ENCODE peak calls at places on chromosome 17, in ten cellular contexts. Z, G, J, E, T, V, L, X, C and W are unnamed samples.

GRCh38 chr17:80926601-80927250 is 64.9 kb upstream of the CHMP6 start:
- DNase-seq in Z (no peak), G (no peak), J (no peak), E (no peak), T (no peak), V (no peak), L (no peak), X (no peak), C (no peak), W (no peak)

GRCh38 chr17:81035389-81036127 is 607 bp downstream of the BAIAP2 start:
- DNase-seq in Z (no peak), G (peak), J (peak), E (no peak), T (no peak), V (peak), L (no peak), X (no peak), C (peak), W (peak)

GRCh38 chr17:47324224-47325020 is 667 bp downstream of the EFCAB13 start:
- DNase-seq in Z (peak), G (peak), J (peak), E (peak), T (no peak), V (peak), L (no peak), X (peak), C (peak), W (peak)

GRCh38 chr17:545156-545555 is 169.5 kb downstream of the VPS53 start:
- DNase-seq in Z (no peak), G (no peak), J (no peak), E (no peak), T (no peak), V (no peak), L (no peak), X (no peak), C (no peak), W (no peak)

GRCh38 chr17:38734235-38734633 is 4.1 kb downstream of the CISD3 start:
- DNase-seq in Z (no peak), G (no peak), J (no peak), E (no peak), T (no peak), V (no peak), L (no peak), X (no peak), C (no peak), W (no peak)

GRCh38 chr17:39018267-39019134 is 51.3 kb upstream of the FBXO47 start:
- DNase-seq in Z (peak), G (no peak), J (no peak), E (no peak), T (no peak), V (no peak), L (no peak), X (no peak), C (no peak), W (no peak)

GRCh38 chr17:56601613-56602012 is 8.1 kb downstream of the NOG start:
- DNase-seq in Z (no peak), G (no peak), J (no peak), E (no peak), T (no peak), V (no peak), L (no peak), X (no peak), C (no peak), W (no peak)

GRCh38 chr17:4934173-4934979 is 2.3 kb downstream of the GP1BA start:
- DNase-seq in Z (no peak), G (no peak), J (peak), E (no peak), T (no peak), V (peak), L (no peak), X (no peak), C (peak), W (peak)

GRCh38 chr17:8386841-8387240 is 3.8 kb upstream of the RPL26 start:
- DNase-seq in Z (no peak), G (no peak), J (no peak), E (no peak), T (no peak), V (no peak), L (no peak), X (no peak), C (peak), W (no peak)

GRCh38 chr17:63853260-63853659 is 10.8 kb upstream of the SMARCD2 start:
- DNase-seq in Z (no peak), G (no peak), J (no peak), E (no peak), T (no peak), V (no peak), L (no peak), X (no peak), C (peak), W (no peak)

GRCh38 chr17:56603486-56604238 is 10.2 kb downstream of the NOG start:
- DNase-seq in Z (no peak), G (no peak), J (no peak), E (no peak), T (no peak), V (no peak), L (no peak), X (no peak), C (peak), W (no peak)

GRCh38 chr17:39631403-39631802 is 4.7 kb downstream of the PPP1R1B start:
- DNase-seq in Z (no peak), G (no peak), J (no peak), E (no peak), T (no peak), V (no peak), L (no peak), X (no peak), C (no peak), W (no peak)